ENCODE peak calls at places on chromosome 6, in eight cellular contexts. One of them, this sample, is unnamed.

GRCh38 chr6:147707524-147707923 is 199.0 kb downstream of the SAMD5 start:
- DNase-seq in left ventricle myocardium inferior: no peak
- DNase-seq in GM20000: no peak
- DNase-seq in SK-N-SH: no peak
- DNase-seq in adrenal gland: no peak
- DNase-seq in CD4-positive, alpha-beta T cell: no peak
- DNase-seq in T-helper 1 cell: no peak
- DNase-seq in fibroblast of mammary gland: no peak
- DNase-seq in this sample: no peak

GRCh38 chr6:89145962-89146747 is at the start of gene PM20D2:
- DNase-seq in left ventricle myocardium inferior: peak; percentile 65
- DNase-seq in GM20000: peak; percentile 91
- DNase-seq in SK-N-SH: peak; percentile 97
- DNase-seq in adrenal gland: peak; percentile 53
- DNase-seq in CD4-positive, alpha-beta T cell: peak; percentile 33
- DNase-seq in T-helper 1 cell: peak; percentile 55
- DNase-seq in fibroblast of mammary gland: peak; percentile 29
- DNase-seq in this sample: peak; percentile 75

GRCh38 chr6:38583523-38583922 is 56.2 kb downstream of the BTBD9 start:
- DNase-seq in left ventricle myocardium inferior: no peak
- DNase-seq in GM20000: no peak
- DNase-seq in SK-N-SH: no peak
- DNase-seq in adrenal gland: no peak
- DNase-seq in CD4-positive, alpha-beta T cell: no peak
- DNase-seq in T-helper 1 cell: no peak
- DNase-seq in fibroblast of mammary gland: no peak
- DNase-seq in this sample: no peak

GRCh38 chr6:34536251-34536958 is 19.7 kb downstream of the SPDEF start:
- DNase-seq in left ventricle myocardium inferior: no peak
- DNase-seq in GM20000: no peak
- DNase-seq in SK-N-SH: no peak
- DNase-seq in adrenal gland: no peak
- DNase-seq in CD4-positive, alpha-beta T cell: no peak
- DNase-seq in T-helper 1 cell: no peak
- DNase-seq in fibroblast of mammary gland: no peak
- DNase-seq in this sample: no peak

GRCh38 chr6:13877116-13877515 is 47.6 kb upstream of the RNF182 start:
- DNase-seq in left ventricle myocardium inferior: no peak
- DNase-seq in GM20000: no peak
- DNase-seq in SK-N-SH: no peak
- DNase-seq in adrenal gland: no peak
- DNase-seq in CD4-positive, alpha-beta T cell: no peak
- DNase-seq in T-helper 1 cell: no peak
- DNase-seq in fibroblast of mammary gland: peak; percentile 57
- DNase-seq in this sample: no peak

GRCh38 chr6:153138930-153139329 is 7.8 kb upstream of the RGS17 start:
- DNase-seq in left ventricle myocardium inferior: no peak
- DNase-seq in GM20000: no peak
- DNase-seq in SK-N-SH: no peak
- DNase-seq in adrenal gland: no peak
- DNase-seq in CD4-positive, alpha-beta T cell: no peak
- DNase-seq in T-helper 1 cell: no peak
- DNase-seq in fibroblast of mammary gland: no peak
- DNase-seq in this sample: no peak

GRCh38 chr6:54801669-54802068 is 44.9 kb upstream of the FAM83B start:
- DNase-seq in left ventricle myocardium inferior: no peak
- DNase-seq in GM20000: no peak
- DNase-seq in SK-N-SH: no peak
- DNase-seq in adrenal gland: no peak
- DNase-seq in CD4-positive, alpha-beta T cell: no peak
- DNase-seq in T-helper 1 cell: no peak
- DNase-seq in fibroblast of mammary gland: peak; percentile 87
- DNase-seq in this sample: no peak

GRCh38 chr6:137191670-137192069 is 18.2 kb upstream of the IL22RA2 start:
- DNase-seq in left ventricle myocardium inferior: no peak
- DNase-seq in GM20000: no peak
- DNase-seq in SK-N-SH: no peak
- DNase-seq in adrenal gland: no peak
- DNase-seq in CD4-positive, alpha-beta T cell: no peak
- DNase-seq in T-helper 1 cell: no peak
- DNase-seq in fibroblast of mammary gland: peak; percentile 76
- DNase-seq in this sample: no peak

GRCh38 chr6:20211037-20211940 is 980 bp downstream of the MBOAT1 start:
- DNase-seq in left ventricle myocardium inferior: no peak
- DNase-seq in GM20000: peak; percentile 32
- DNase-seq in SK-N-SH: no peak
- DNase-seq in adrenal gland: no peak
- DNase-seq in CD4-positive, alpha-beta T cell: no peak
- DNase-seq in T-helper 1 cell: no peak
- DNase-seq in fibroblast of mammary gland: peak; percentile 38
- DNase-seq in this sample: no peak

GRCh38 chr6:25789475-25789874 is 34.9 kb downstream of the SLC17A4 start:
- DNase-seq in left ventricle myocardium inferior: no peak
- DNase-seq in GM20000: no peak
- DNase-seq in SK-N-SH: no peak
- DNase-seq in adrenal gland: no peak
- DNase-seq in CD4-positive, alpha-beta T cell: no peak
- DNase-seq in T-helper 1 cell: no peak
- DNase-seq in fibroblast of mammary gland: no peak
- DNase-seq in this sample: no peak

GRCh38 chr6:107114213-107114871 is 973 bp downstream of the BEND3 start:
- DNase-seq in left ventricle myocardium inferior: peak; percentile 89
- DNase-seq in GM20000: peak; percentile 94
- DNase-seq in SK-N-SH: peak; percentile 96
- DNase-seq in adrenal gland: peak; percentile 91
- DNase-seq in CD4-positive, alpha-beta T cell: peak; percentile 47
- DNase-seq in T-helper 1 cell: peak; percentile 66
- DNase-seq in fibroblast of mammary gland: peak; percentile 78
- DNase-seq in this sample: peak; percentile 70

GRCh38 chr6:147381734-147382133 is 126.8 kb upstream of the SAMD5 start:
- DNase-seq in left ventricle myocardium inferior: no peak
- DNase-seq in GM20000: no peak
- DNase-seq in SK-N-SH: no peak
- DNase-seq in adrenal gland: no peak
- DNase-seq in CD4-positive, alpha-beta T cell: no peak
- DNase-seq in T-helper 1 cell: no peak
- DNase-seq in fibroblast of mammary gland: peak; percentile 77
- DNase-seq in this sample: no peak